ENCODE peak calls at places on chromosomes 4 and X, in four cellular contexts. M, K, Z and U are unnamed samples.

GRCh38 chrX:30971761-30972603 is 82.9 kb upstream of the TAB3 start:
- DNase-seq in M (peak), K (no peak), Z (no peak), U (no peak)

GRCh38 chr4:140229881-140230280 is 75.9 kb upstream of the MAML3 start:
- DNase-seq in Z (no peak), M (no peak), K (no peak), U (no peak)

GRCh38 chr4:168612435-168613139 is 115.7 kb downstream of the PALLD start:
- DNase-seq in K (no peak), M (no peak), Z (no peak), U (no peak)

GRCh38 chr4:109441858-109442480 is 8.4 kb downstream of the SEC24B start:
- DNase-seq in Z (no peak), K (no peak), M (no peak), U (no peak)

GRCh38 chrX:153900806-153901752 is 3.4 kb upstream of the AVPR2 start:
- DNase-seq in K (peak), Z (no peak), M (peak), U (no peak)

GRCh38 chr4:28073860-28074555 is 1213.4 kb downstream of the STIM2 start:
- DNase-seq in M (no peak), Z (no peak), K (no peak), U (no peak)

GRCh38 chr4:89324671-89325070 is 17.1 kb upstream of the GPRIN3 start:
- DNase-seq in Z (no peak), K (no peak), M (peak), U (no peak)

GRCh38 chr4:78217557-78217956 is 160.4 kb downstream of the FRAS1 start:
- DNase-seq in K (no peak), M (no peak), Z (no peak), U (no peak)

GRCh38 chr4:21775703-21776102 is 172.9 kb downstream of the KCNIP4 start:
- DNase-seq in Z (no peak), M (no peak), K (no peak), U (no peak)

GRCh38 chrX:102988517-102988916 is 51.4 kb downstream of the RAB40AL start:
- DNase-seq in Z (no peak), M (no peak), K (no peak), U (no peak)

GRCh38 chrX:43500240-43500639 is 155.9 kb upstream of the MAOA start:
- DNase-seq in Z (no peak), K (no peak), M (no peak), U (no peak)

GRCh38 chrX:31126205-31126604 is 54.4 kb upstream of the FTHL17 start:
- DNase-seq in Z (no peak), K (no peak), M (no peak), U (no peak)

GRCh38 chr4:123266221-123266620 is 130.4 kb upstream of the SPRY1 start:
- DNase-seq in Z (no peak), M (no peak), K (no peak), U (no peak)

GRCh38 chr4:80475781-80476180 is 140.3 kb downstream of the CFAP299 start:
- DNase-seq in M (no peak), Z (no peak), K (no peak), U (no peak)

GRCh38 chrX:39936886-39937770 is 160.6 kb downstream of the BCOR start:
- DNase-seq in K (no peak), Z (no peak), M (no peak), U (no peak)

GRCh38 chr4:168558587-168558986 is 61.7 kb downstream of the PALLD start:
- DNase-seq in K (no peak), Z (no peak), M (no peak), U (no peak)

GRCh38 chrX:115650916-115651315 is 89.9 kb downstream of the PLS3 start:
- DNase-seq in M (peak), Z (no peak), K (no peak), U (no peak)

GRCh38 chrX:15202458-15203177 is 67.3 kb downstream of the ASB9 start:
- DNase-seq in M (no peak), K (no peak), Z (no peak), U (no peak)

GRCh38 chr4:113639311-113639710 is 122.2 kb downstream of the CAMK2D start:
- DNase-seq in K (no peak), M (peak), Z (no peak), U (no peak)

GRCh38 chrX:18887821-18888205 is 96.1 kb downstream of the PHKA2 start:
- DNase-seq in Z (no peak), K (no peak), M (no peak), U (no peak)

GRCh38 chr4:155954118-155954503 is 445 bp upstream of the CTSO start:
- DNase-seq in Z (no peak), M (no peak), K (no peak), U (no peak)

GRCh38 chr4:101232074-101232776 is 115.1 kb downstream of the PPP3CA start:
- DNase-seq in Z (peak), M (no peak), K (no peak), U (no peak)

GRCh38 chrX:20361081-20361889 is 94.6 kb upstream of the RPS6KA3 start:
- DNase-seq in M (no peak), K (peak), Z (no peak), U (no peak)

GRCh38 chr4:14787894-14788293 is 214.4 kb upstream of the CPEB2 start:
- DNase-seq in M (peak), K (no peak), Z (no peak), U (no peak)

GRCh38 chr4:181761130-181761529 is 482.1 kb upstream of the TENM3 start:
- DNase-seq in Z (no peak), K (no peak), M (no peak), U (no peak)